ENCODE peak calls at places on chromosomes 7 and 10, in eight cellular contexts. M, A, F, X, E, N, B and L are unnamed samples.

GRCh38 chr7:21767300-21767900 is 178.3 kb downstream of the CDCA7L start:
- DNase-seq in A (peak; percentile 49), X (peak; percentile 78), E (peak; percentile 84), M (peak; percentile 14), B (peak; percentile 85), N (peak; percentile 83), F (peak; percentile 39), L (peak; percentile 93)

GRCh38 chr10:31929260-31929985 is 792 bp upstream of the ARHGAP12 start:
- DNase-seq in N (peak; percentile 36), X (peak; percentile 61), A (peak; percentile 36), E (peak; percentile 77), F (peak; percentile 55), M (peak; percentile 29), B (no peak), L (peak; percentile 64)

GRCh38 chr10:43255644-43256431 is 11.0 kb downstream of the RASGEF1A start:
- DNase-seq in M (peak; percentile 51), X (peak; percentile 35), E (peak; percentile 24), F (no peak), B (peak; percentile 21), N (no peak), A (peak; percentile 63), L (peak; percentile 36)

GRCh38 chr7:108480311-108480710 is 24.1 kb upstream of the NRCAM start:
- DNase-seq in E (no peak), F (no peak), B (no peak), M (no peak), A (no peak), N (no peak), X (peak; percentile 38), L (no peak)

GRCh38 chr7:29807179-29807841 is 1.0 kb downstream of the WIPF3 start:
- DNase-seq in A (peak; percentile 41), X (peak; percentile 58), E (peak; percentile 15), N (no peak), F (no peak), B (no peak), M (no peak), L (no peak)

GRCh38 chr7:23955145-23955544 is 245.1 kb downstream of the STK31 start:
- DNase-seq in M (no peak), A (no peak), N (no peak), B (peak; percentile 42), F (no peak), X (peak; percentile 64), E (no peak), L (no peak)

GRCh38 chr7:74554178-74554577 is 100.5 kb downstream of the GTF2IRD1 start:
- DNase-seq in M (no peak), A (no peak), N (no peak), F (no peak), E (no peak), B (peak; percentile 16), X (peak; percentile 17), L (no peak)

GRCh38 chr7:100902638-100903037 is 7.0 kb upstream of the ACHE start:
- DNase-seq in F (no peak), A (no peak), M (no peak), B (no peak), N (no peak), E (no peak), X (no peak), L (no peak)

GRCh38 chr7:111486472-111487142 is 75.7 kb downstream of the IMMP2L start:
- DNase-seq in E (peak; percentile 41), A (peak; percentile 9), B (peak; percentile 65), X (peak; percentile 69), M (no peak), F (peak; percentile 35), N (peak; percentile 48), L (peak; percentile 63)

GRCh38 chr7:155001756-155002410 is 1.0 kb downstream of the PAXIP1 start:
- DNase-seq in B (peak; percentile 8), M (peak; percentile 32), N (no peak), A (no peak), X (peak; percentile 22), F (no peak), E (no peak), L (no peak)

GRCh38 chr10:79391231-79392019 is 44.2 kb downstream of the PPIF start:
- DNase-seq in A (peak; percentile 1), E (no peak), F (no peak), X (no peak), N (no peak), B (no peak), M (no peak), L (no peak)

GRCh38 chr7:24411226-24411625 is 127.2 kb downstream of the NPY start:
- DNase-seq in B (no peak), M (no peak), X (no peak), N (no peak), A (no peak), F (no peak), E (no peak), L (no peak)

GRCh38 chr10:96129387-96130325 is at the start of gene ZNF518A:
- DNase-seq in F (peak; percentile 91), A (peak; percentile 88), B (peak; percentile 99), N (peak; percentile 91), M (peak; percentile 84), E (peak; percentile 90), X (peak; percentile 97), L (peak; percentile 96)

GRCh38 chr7:29332875-29333482 is 138.4 kb downstream of the CHN2 start:
- DNase-seq in A (no peak), N (no peak), F (no peak), B (no peak), M (no peak), X (no peak), E (no peak), L (peak; percentile 57)

GRCh38 chr10:103493362-103493871 is at the start of gene NEURL1:
- DNase-seq in A (no peak), F (peak; percentile 50), M (no peak), N (no peak), B (no peak), X (no peak), E (no peak), L (peak; percentile 63)

GRCh38 chr7:91240546-91240945 is 23.7 kb upstream of the FZD1 start:
- DNase-seq in N (no peak), E (peak; percentile 32), M (no peak), X (no peak), A (no peak), F (no peak), B (peak; percentile 86), L (no peak)

GRCh38 chr7:16785316-16785715 is 19.5 kb downstream of the AGR2 start:
- DNase-seq in F (no peak), M (no peak), A (no peak), E (no peak), X (no peak), N (no peak), B (no peak), L (peak; percentile 12)

GRCh38 chr7:114921636-114922150 is at the start of gene MDFIC:
- DNase-seq in N (no peak), X (peak; percentile 77), A (peak; percentile 9), B (no peak), F (no peak), E (no peak), M (peak; percentile 33), L (no peak)

GRCh38 chr10:114179148-114179547 is at the start of gene TDRD1:
- DNase-seq in B (no peak), M (no peak), N (no peak), X (no peak), A (no peak), E (no peak), F (no peak), L (no peak)

GRCh38 chr7:42183547-42183946 is 53.5 kb downstream of the GLI3 start:
- DNase-seq in F (no peak), B (peak; percentile 66), E (no peak), A (no peak), N (no peak), X (no peak), M (no peak), L (no peak)